ENCODE peak calls at places on chromosomes 6 and 20, in five cellular contexts. R, A, Y, K and I are unnamed samples.

GRCh38 chr20:2706688-2707352 is 14.2 kb downstream of the EBF4 start:
- ATAC-seq in R (no peak), A (no peak), Y (no peak), K (no peak), I (no peak)

GRCh38 chr6:12585497-12585958 is 131.0 kb upstream of the PHACTR1 start:
- ATAC-seq in R (peak), A (peak), Y (peak), K (no peak), I (no peak)

GRCh38 chr6:11218827-11219826 is 13.3 kb downstream of the NEDD9 start:
- ATAC-seq in R (peak), A (peak), Y (peak), K (peak), I (peak)

GRCh38 chr6:117275205-117275604 is 9.8 kb downstream of the VGLL2 start:
- ATAC-seq in R (no peak), A (no peak), Y (no peak), K (no peak), I (no peak)

GRCh38 chr20:56003966-56004365 is 1.4 kb downstream of the CBLN4 start:
- ATAC-seq in R (peak), A (peak), Y (no peak), K (no peak), I (no peak)

GRCh38 chr6:131116755-131117360 is 18.4 kb upstream of the AKAP7 start:
- ATAC-seq in R (peak), A (no peak), Y (no peak), K (no peak), I (no peak)

GRCh38 chr6:16305246-16305725 is 66.9 kb downstream of the GMPR start:
- ATAC-seq in R (peak), A (no peak), Y (no peak), K (peak), I (peak)

GRCh38 chr20:33719277-33719988 is 677 bp downstream of the PXMP4 start:
- ATAC-seq in R (no peak), A (no peak), Y (no peak), K (peak), I (no peak)

GRCh38 chr6:44665683-44666082 is 278.2 kb downstream of the CDC5L start:
- ATAC-seq in R (no peak), A (no peak), Y (no peak), K (no peak), I (no peak)

GRCh38 chr20:63032026-63032800 is 25.4 kb upstream of the BHLHE23 start:
- ATAC-seq in R (no peak), A (no peak), Y (no peak), K (no peak), I (peak)

GRCh38 chr6:2764610-2765165 is 505 bp upstream of the WRNIP1 start:
- ATAC-seq in R (peak), A (peak), Y (peak), K (peak), I (peak)

GRCh38 chr6:113526995-113527394 is 330.1 kb upstream of the MARCKS start:
- ATAC-seq in R (peak), A (peak), Y (peak), K (no peak), I (peak)

GRCh38 chr6:151876122-151876521 is 68.6 kb downstream of the ESR1 start:
- ATAC-seq in R (no peak), A (no peak), Y (no peak), K (no peak), I (no peak)

GRCh38 chr6:125867483-125867935 is 76.7 kb downstream of the NCOA7 start:
- ATAC-seq in R (no peak), A (no peak), Y (no peak), K (no peak), I (peak)